ENCODE peak calls at places on chromosomes 11 and 22, in six cellular contexts. F is CD4-positive, alpha-beta T cell; L is GM20000; M is epithelial cell of esophagus; A is fibroblast of mammary gland; Y is nephron progenitor cell. E is an unnamed sample.

GRCh38 chr11:3104961-3105790 is 48.0 kb upstream of the CARS1 start:
- DNase-seq in F (no peak), L (no peak), M (no peak), A (no peak), Y (no peak), E (no peak)

GRCh38 chr11:30568933-30569332 is 17.2 kb downstream of the MPPED2 start:
- DNase-seq in F (no peak), L (no peak), M (no peak), A (no peak), Y (peak), E (no peak)

GRCh38 chr11:122791836-122792235 is 46.5 kb upstream of the CRTAM start:
- DNase-seq in F (no peak), L (no peak), M (peak), A (peak), Y (no peak), E (no peak)

GRCh38 chr11:2735053-2735589 is 35.3 kb upstream of the KCNQ1OT1 start:
- DNase-seq in F (no peak), L (no peak), M (no peak), A (no peak), Y (no peak), E (no peak)

GRCh38 chr22:44597616-44598015 is 99.6 kb upstream of the RTL6 start:
- DNase-seq in F (no peak), L (no peak), M (no peak), A (peak), Y (peak), E (no peak)

GRCh38 chr11:75523811-75524401 is 1.8 kb downstream of the GDPD5 start:
- DNase-seq in F (no peak), L (peak), M (no peak), A (no peak), Y (no peak), E (no peak)

GRCh38 chr11:121723261-121723741 is 270.5 kb upstream of the SORL1-AS1 start:
- DNase-seq in F (no peak), L (no peak), M (no peak), A (peak), Y (peak), E (no peak)

GRCh38 chr11:130535530-130535929 is 87.1 kb downstream of the ADAMTS15 start:
- DNase-seq in F (no peak), L (no peak), M (peak), A (no peak), Y (no peak), E (no peak)

GRCh38 chr22:46417769-46418168 is 82.3 kb downstream of the TRMU start:
- DNase-seq in F (no peak), L (no peak), M (no peak), A (no peak), Y (no peak), E (no peak)

GRCh38 chr11:85182437-85183109 is 444.6 kb downstream of the DLG2 start:
- DNase-seq in F (no peak), L (peak), M (peak), A (peak), Y (peak), E (no peak)

GRCh38 chr11:6864436-6864835 is 1.6 kb downstream of the OR10A2 start:
- DNase-seq in F (no peak), L (no peak), M (no peak), A (peak), Y (no peak), E (no peak)

GRCh38 chr22:26430600-26430999 is 1.5 kb downstream of the ASPHD2 start:
- DNase-seq in F (no peak), L (peak), M (no peak), A (no peak), Y (no peak), E (no peak)

GRCh38 chr22:43921361-43921760 is 2.2 kb upstream of the PNPLA3 start:
- DNase-seq in F (no peak), L (no peak), M (peak), A (peak), Y (no peak), E (no peak)

GRCh38 chr11:126475627-126475991 is 120.1 kb downstream of the ST3GAL4 start:
- DNase-seq in F (no peak), L (no peak), M (no peak), A (no peak), Y (no peak), E (no peak)

GRCh38 chr11:20158597-20159257 is 1.5 kb downstream of the DBX1 start:
- DNase-seq in F (no peak), L (peak), M (peak), A (peak), Y (peak), E (no peak)

GRCh38 chr11:19347911-19348310 is 107.2 kb upstream of the E2F8 start:
- DNase-seq in F (no peak), L (no peak), M (no peak), A (no peak), Y (no peak), E (no peak)

GRCh38 chr11:126588630-126589491 is 233.4 kb downstream of the ST3GAL4 start:
- DNase-seq in F (no peak), L (no peak), M (no peak), A (no peak), Y (no peak), E (no peak)

GRCh38 chr11:88281317-88281712 is 56.2 kb downstream of the CTSC start:
- DNase-seq in F (no peak), L (no peak), M (peak), A (peak), Y (no peak), E (no peak)

GRCh38 chr11:99519095-99519494 is 498.3 kb downstream of the CNTN5 start:
- DNase-seq in F (no peak), L (no peak), M (no peak), A (no peak), Y (no peak), E (no peak)

GRCh38 chr11:10998674-10999073 is 140.8 kb upstream of the ZBED5 start:
- DNase-seq in F (no peak), L (no peak), M (peak), A (no peak), Y (no peak), E (no peak)

GRCh38 chr11:66081505-66081904 is 11.4 kb downstream of the PACS1 start:
- DNase-seq in F (peak), L (peak), M (peak), A (no peak), Y (no peak), E (no peak)

GRCh38 chr22:30829901-30830550 is 135.4 kb downstream of the OSBP2 start:
- DNase-seq in F (no peak), L (peak), M (peak), A (peak), Y (no peak), E (peak)

GRCh38 chr22:17199131-17199731 is 20.0 kb downstream of the ADA2 start:
- DNase-seq in F (no peak), L (no peak), M (no peak), A (peak), Y (peak), E (no peak)

GRCh38 chr11:110092577-110093406 is at the start of gene ZC3H12C:
- DNase-seq in F (no peak), L (peak), M (peak), A (peak), Y (peak), E (no peak)

GRCh38 chr11:45179686-45180085 is 33.2 kb downstream of the PRDM11 start:
- DNase-seq in F (no peak), L (no peak), M (no peak), A (no peak), Y (no peak), E (no peak)

GRCh38 chr22:41280065-41280464 is 5.9 kb downstream of the RANGAP1 start:
- DNase-seq in F (no peak), L (no peak), M (peak), A (no peak), Y (no peak), E (no peak)

GRCh38 chr11:46075168-46075567 is 46.1 kb downstream of the PHF21A start:
- DNase-seq in F (no peak), L (no peak), M (peak), A (peak), Y (no peak), E (no peak)

GRCh38 chr11:38156495-38157146 is 1558.6 kb upstream of the RAG2 start:
- DNase-seq in F (no peak), L (no peak), M (no peak), A (no peak), Y (no peak), E (no peak)

GRCh38 chr11:45193695-45194094 is 47.3 kb downstream of the PRDM11 start:
- DNase-seq in F (no peak), L (no peak), M (no peak), A (no peak), Y (no peak), E (no peak)

GRCh38 chr11:110903830-110904229 is 191.6 kb upstream of the ARHGAP20 start:
- DNase-seq in F (no peak), L (no peak), M (peak), A (peak), Y (no peak), E (no peak)

GRCh38 chr22:44399196-44399837 is 86.6 kb upstream of the SHISAL1 start:
- DNase-seq in F (no peak), L (no peak), M (no peak), A (no peak), Y (no peak), E (no peak)

GRCh38 chr11:2782769-2783168 is 83.0 kb upstream of the KCNQ1OT1 start:
- DNase-seq in F (no peak), L (no peak), M (no peak), A (no peak), Y (no peak), E (no peak)

GRCh38 chr11:72789493-72790131 is 4.2 kb downstream of the STARD10 start:
- DNase-seq in F (no peak), L (no peak), M (peak), A (peak), Y (no peak), E (no peak)

GRCh38 chr11:73330569-73331093 is 22.6 kb downstream of the ARHGEF17 start:
- DNase-seq in F (no peak), L (no peak), M (no peak), A (peak), Y (peak), E (no peak)

GRCh38 chr11:82250047-82250446 is 483.6 kb downstream of the FAM181B start:
- DNase-seq in F (no peak), L (no peak), M (no peak), A (no peak), Y (no peak), E (no peak)

GRCh38 chr11:128244896-128245295 is 342.5 kb downstream of the ETS1 start:
- DNase-seq in F (no peak), L (no peak), M (peak), A (peak), Y (no peak), E (no peak)

GRCh38 chr11:74520927-74521665 is 27.6 kb upstream of the LIPT2 start:
- DNase-seq in F (no peak), L (no peak), M (no peak), A (no peak), Y (no peak), E (no peak)

GRCh38 chr22:22069450-22070370 is 87.1 kb upstream of the TOP3B start:
- DNase-seq in F (no peak), L (no peak), M (no peak), A (no peak), Y (no peak), E (no peak)
- TF ChIP-seq CTCF in F (no peak), L (no peak), M (peak), A (no peak), Y (no peak), E (no peak)

GRCh38 chr22:36042240-36042639 is 13.6 kb upstream of the RBFOX2 start:
- DNase-seq in F (no peak), L (no peak), M (no peak), A (no peak), Y (no peak), E (no peak)
- TF ChIP-seq CTCF in F (no peak), L (no peak), M (no peak), A (no peak), Y (no peak), E (no peak)

GRCh38 chr11:55895216-55895615 is 12.1 kb downstream of the TRIM51 start:
- DNase-seq in F (no peak), L (no peak), M (no peak), A (no peak), Y (no peak), E (no peak)
- TF ChIP-seq CTCF in F (no peak), L (no peak), M (no peak), A (no peak), Y (no peak), E (no peak)

DNA sequence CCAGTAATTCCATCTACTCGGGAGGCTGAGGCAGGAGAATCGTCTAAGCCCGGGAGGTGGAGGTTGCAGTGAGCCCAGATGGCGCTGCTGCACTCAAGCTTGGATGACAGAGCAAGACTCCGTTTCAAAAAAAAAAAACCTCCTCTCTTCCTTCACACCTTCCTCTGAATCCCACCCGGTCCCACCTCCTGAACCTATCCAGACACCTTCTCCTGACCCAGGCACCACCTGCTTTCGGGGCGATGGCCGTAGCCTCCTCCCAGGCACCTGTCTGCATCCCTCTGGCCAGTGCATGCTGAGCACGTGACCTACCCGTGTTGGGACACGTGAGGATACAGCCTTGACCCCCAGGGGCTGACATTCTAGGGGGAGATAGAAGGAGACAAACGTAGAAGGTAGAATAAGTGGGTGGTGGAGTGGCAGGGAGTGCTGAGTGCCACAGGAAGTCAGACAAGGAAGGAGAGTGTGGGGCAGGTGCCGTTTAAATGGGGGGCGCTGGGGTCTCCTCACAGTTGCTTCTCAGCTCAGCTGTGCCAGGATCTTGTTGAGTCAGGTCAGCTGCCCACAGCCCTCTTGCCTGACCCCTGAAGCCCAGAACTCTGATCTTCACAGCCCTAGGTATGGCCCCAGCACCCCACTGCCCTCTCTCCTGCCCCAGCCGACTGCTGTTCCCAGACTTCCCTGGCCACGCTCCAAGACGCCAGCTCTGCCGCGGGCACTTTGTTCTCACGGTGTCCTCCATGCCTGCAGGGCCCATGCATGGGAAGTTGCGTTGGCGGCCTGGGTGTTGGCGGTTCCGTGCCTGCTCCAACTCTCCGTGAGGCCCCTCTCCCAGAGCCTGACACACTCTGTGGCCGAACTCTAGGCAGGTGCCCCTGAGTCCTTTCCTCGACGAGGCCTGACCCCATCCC is 1.2 kb upstream of the MIOX start:
- DNase-seq in F (no peak), L (no peak), M (peak), A (no peak), Y (no peak), E (no peak)
- TF ChIP-seq CTCF in F (no peak), L (no peak), M (no peak), A (no peak), Y (no peak), E (no peak)

DNA sequence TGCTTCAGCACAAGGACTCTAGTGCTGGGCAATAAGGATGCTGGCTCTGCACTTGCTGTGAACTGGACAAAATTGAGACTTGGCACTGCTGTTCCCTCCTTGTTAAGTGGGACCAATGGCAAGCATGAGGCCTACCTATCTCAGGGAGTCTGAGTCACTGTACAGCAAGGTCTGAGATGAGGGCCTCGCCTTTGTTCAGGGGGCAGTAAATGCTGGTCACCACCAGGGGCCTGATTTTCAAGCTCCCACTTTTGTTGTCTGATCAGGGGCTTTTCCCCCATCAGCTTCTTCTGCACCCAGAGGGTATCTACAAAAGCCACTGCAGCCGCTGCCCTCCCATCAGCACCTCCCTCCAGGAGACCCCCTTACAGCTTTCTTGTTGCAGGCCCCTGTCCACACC is 22.8 kb downstream of the DHCR7 start:
- DNase-seq in F (no peak), L (no peak), M (no peak), A (no peak), Y (no peak), E (no peak)
- TF ChIP-seq CTCF in F (no peak), L (no peak), M (no peak), A (peak), Y (no peak), E (no peak)

GRCh38 chr11:97269527-97269926 is 879.7 kb downstream of the JRKL start:
- DNase-seq in F (no peak), L (no peak), M (peak), A (no peak), Y (no peak), E (no peak)
- TF ChIP-seq CTCF in F (no peak), L (no peak), M (peak), A (no peak), Y (peak), E (no peak)

GRCh38 chr11:67673358-67673757 is 1.1 kb downstream of the ALDH3B2 start:
- DNase-seq in F (no peak), L (no peak), M (no peak), A (no peak), Y (no peak), E (no peak)

GRCh38 chr11:67670316-67671210 is 3.9 kb downstream of the ALDH3B2 start:
- DNase-seq in F (no peak), L (no peak), M (no peak), A (no peak), Y (no peak), E (no peak)

GRCh38 chr11:67673902-67674301 is 521 bp downstream of the ALDH3B2 start:
- DNase-seq in F (no peak), L (no peak), M (no peak), A (no peak), Y (no peak), E (no peak)

GRCh38 chr11:67668191-67668551 is 6.3 kb downstream of the ALDH3B2 start:
- DNase-seq in F (no peak), L (no peak), M (no peak), A (no peak), Y (no peak), E (no peak)

DNA sequence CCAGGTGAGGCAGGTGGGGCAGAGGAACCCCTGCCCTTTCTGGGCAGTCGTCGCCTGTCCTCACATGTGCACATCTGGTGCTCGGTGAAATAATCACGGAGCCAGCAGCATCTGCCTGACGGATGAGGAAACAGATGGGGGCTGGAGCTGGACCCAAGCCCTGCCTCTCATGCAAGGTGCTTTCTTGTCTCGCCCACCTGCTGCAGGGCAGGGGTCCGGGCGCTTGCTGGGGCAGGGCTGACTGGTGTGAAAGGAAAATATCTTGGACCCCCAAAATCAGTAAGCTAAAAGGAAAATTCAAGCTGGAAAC is 3.3 kb downstream of the ALDH3B2 start:
- DNase-seq in F (no peak), L (no peak), M (no peak), A (no peak), Y (no peak), E (no peak)
- TF ChIP-seq CTCF in F (no peak), L (no peak), M (no peak), A (no peak), Y (no peak), E (no peak)

GRCh38 chr22:19800761-19801244 is 40.2 kb downstream of the TBX1 start:
- DNase-seq in F (no peak), L (no peak), M (peak), A (peak), Y (no peak), E (no peak)
- TF ChIP-seq CTCF in F (no peak), L (no peak), M (peak), A (peak), Y (no peak), E (peak)

GRCh38 chr11:120329556-120329955 is 4.5 kb downstream of the TLCD5 start:
- DNase-seq in F (no peak), L (no peak), M (no peak), A (no peak), Y (no peak), E (no peak)

GRCh38 chr11:120327311-120327710 is 2.2 kb downstream of the TLCD5 start:
- DNase-seq in F (no peak), L (no peak), M (no peak), A (no peak), Y (no peak), E (no peak)

GRCh38 chr11:120326845-120327281 is 1.8 kb downstream of the TLCD5 start:
- DNase-seq in F (no peak), L (no peak), M (no peak), A (peak), Y (no peak), E (no peak)

GRCh38 chr11:120326228-120326627 is 1.1 kb downstream of the TLCD5 start:
- DNase-seq in F (no peak), L (no peak), M (no peak), A (peak), Y (no peak), E (no peak)

DNA sequence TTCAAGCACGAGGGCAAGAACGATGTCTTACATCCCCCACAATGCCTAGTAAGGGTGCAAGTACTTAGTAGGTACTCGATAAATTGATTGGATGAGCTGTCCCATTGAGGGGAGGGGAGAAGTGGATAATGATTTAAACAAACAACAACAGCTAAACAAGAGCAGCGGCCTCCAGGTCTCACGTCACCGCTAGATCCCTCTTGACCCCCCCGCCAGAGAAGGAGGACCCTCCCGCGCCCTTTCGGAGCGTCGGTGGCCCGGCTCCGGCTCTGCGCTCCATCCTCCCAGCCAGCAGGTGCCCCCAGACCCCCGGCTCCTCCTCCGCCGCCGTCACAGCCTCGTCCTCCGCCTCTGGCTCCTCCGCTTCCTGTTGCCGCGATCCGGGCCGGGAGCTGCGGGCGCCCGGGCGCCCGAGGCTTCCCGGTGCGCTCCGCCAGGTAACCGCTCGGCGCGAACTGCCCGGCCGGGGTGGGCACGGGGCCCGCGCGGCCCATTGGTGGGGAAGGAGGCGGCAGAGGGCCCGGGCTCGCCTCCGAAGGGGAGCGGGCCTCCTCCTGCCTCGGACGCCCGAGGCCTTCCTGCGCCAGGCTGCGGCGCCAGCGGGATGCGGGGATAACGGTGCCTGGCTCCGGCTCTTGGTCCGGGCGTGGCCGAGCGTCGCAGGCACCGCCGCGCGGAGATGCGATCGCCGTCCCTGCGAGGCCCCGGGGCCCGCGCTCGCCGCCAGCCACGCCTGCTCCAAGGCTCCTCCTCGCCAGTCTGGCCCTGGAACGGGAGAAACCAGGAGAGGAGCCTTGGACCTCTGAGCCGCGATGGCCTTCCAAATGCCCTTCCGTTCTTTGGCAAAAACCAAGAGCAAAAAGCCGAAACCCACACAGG is at the start of gene TLCD5:
- DNase-seq in F (no peak), L (peak), M (peak), A (peak), Y (peak), E (no peak)
- TF ChIP-seq CTCF in F (no peak), L (no peak), M (no peak), A (no peak), Y (no peak), E (peak)

E was measured in AG04449.